ENCODE peak calls at places on chromosomes 13 and 19, in nine cellular contexts. H is mammary epithelial cell; I is right lobe of liver; T is effector memory CD4-positive, alpha-beta T cell; K is body of pancreas; C is Peyer's patch; Y is upper lobe of right lung; V is hepatocyte; J is neural progenitor cell. F is an unnamed sample.

GRCh38 chr19:34804115-34804514 is 31.1 kb upstream of the ZNF599 start:
- DNase-seq in V (no peak), K (no peak), J (no peak), H (no peak), I (no peak), C (no peak), T (no peak), Y (no peak), F (no peak)

GRCh38 chr19:10612515-10613119 is 12.7 kb upstream of the SLC44A2 start:
- DNase-seq in K (peak; percentile 96), Y (peak; percentile 91), V (no peak), T (no peak), I (peak; percentile 59), J (no peak), H (no peak), C (no peak), F (no peak)

GRCh38 chr19:9782282-9782681 is 13.7 kb upstream of the ZNF846 start:
- DNase-seq in V (no peak), T (no peak), C (no peak), H (no peak), J (no peak), I (no peak), Y (no peak), K (no peak), F (no peak)

GRCh38 chr13:35179494-35179893 is 237.4 kb downstream of the NBEA start:
- DNase-seq in C (no peak), V (no peak), K (no peak), Y (no peak), T (no peak), J (no peak), H (peak; percentile 26), I (no peak), F (no peak)

GRCh38 chr13:101272886-101273285 is 143.4 kb downstream of the NALCN start:
- DNase-seq in T (no peak), C (no peak), I (no peak), J (no peak), K (no peak), V (no peak), H (no peak), Y (no peak), F (no peak)

GRCh38 chr13:58855283-58855682 is 1223.7 kb downstream of the PCDH17 start:
- DNase-seq in H (no peak), K (no peak), I (no peak), J (no peak), T (no peak), Y (no peak), V (no peak), C (no peak), F (no peak)

GRCh38 chr13:31850041-31850440 is 110.7 kb downstream of the RXFP2 start:
- DNase-seq in J (no peak), C (no peak), I (no peak), T (no peak), Y (no peak), K (no peak), V (no peak), H (no peak), F (no peak)

GRCh38 chr13:71869274-71869673 is 2.3 kb upstream of the DACH1 start:
- DNase-seq in C (no peak), V (no peak), K (no peak), H (no peak), Y (no peak), T (no peak), J (peak; percentile 18), I (no peak), F (no peak)

GRCh38 chr13:36310417-36311108 is 12.9 kb upstream of the CCDC169 start:
- DNase-seq in H (no peak), J (no peak), I (no peak), T (no peak), V (no peak), Y (no peak), K (no peak), C (no peak), F (no peak)

GRCh38 chr13:46389985-46390384 is 2.9 kb upstream of the RUBCNL start:
- DNase-seq in V (no peak), C (peak; percentile 61), T (no peak), J (peak; percentile 60), I (peak; percentile 24), K (peak; percentile 32), Y (no peak), H (peak; percentile 71), F (no peak)

GRCh38 chr13:79382545-79383275 is 23.3 kb downstream of the RBM26 start:
- DNase-seq in C (no peak), Y (no peak), T (no peak), I (no peak), V (no peak), H (peak; percentile 55), K (no peak), J (no peak), F (no peak)

GRCh38 chr19:10111405-10111811 is at the start of gene P2RY11:
- DNase-seq in Y (peak; percentile 73), V (no peak), K (no peak), C (peak; percentile 80), H (no peak), T (no peak), J (no peak), I (no peak), F (no peak)

GRCh38 chr13:79190932-79191331 is 215.1 kb downstream of the RBM26 start:
- DNase-seq in T (no peak), V (no peak), C (no peak), J (no peak), Y (no peak), H (no peak), K (no peak), I (no peak), F (no peak)

GRCh38 chr13:32309812-32310706 is 5.1 kb downstream of the ZAR1L start:
- DNase-seq in I (no peak), V (peak; percentile 74), T (no peak), J (peak; percentile 63), C (no peak), H (peak; percentile 37), Y (no peak), K (no peak), F (peak; percentile 72)

GRCh38 chr13:26988059-26988769 is 183.4 kb downstream of the USP12 start:
- DNase-seq in C (no peak), J (no peak), T (no peak), I (no peak), V (no peak), Y (no peak), K (no peak), H (no peak), F (no peak)
- H3K4me1 ChIP-seq in C (peaks cover 12% of the 10 kb centered on the region), J (no peaks in the 10 kb centered on the region), T (no peaks in the 10 kb centered on the region), I (peaks cover 80% of the 10 kb centered on the region), V (peaks cover 30% of the 10 kb centered on the region), Y (peaks cover 13% of the 10 kb centered on the region), K (peaks cover 25% of the 10 kb centered on the region), H (peaks cover 4% of the 10 kb centered on the region), F (no peaks in the 10 kb centered on the region)

GRCh38 chr13:50463662-50464061 is 379.8 kb downstream of the DLEU7 start:
- DNase-seq in I (no peak), V (no peak), J (no peak), Y (no peak), H (no peak), K (no peak), T (no peak), C (no peak), F (no peak)

GRCh38 chr13:50474094-50474654 is 369.3 kb downstream of the DLEU7 start:
- DNase-seq in J (no peak), K (no peak), Y (no peak), V (no peak), I (no peak), T (no peak), H (no peak), C (no peak), F (no peak)

GRCh38 chr13:50467156-50467814 is 376.2 kb downstream of the DLEU7 start:
- DNase-seq in H (no peak), V (no peak), J (no peak), I (no peak), Y (no peak), C (no peak), T (no peak), K (no peak), F (no peak)

GRCh38 chr13:50466554-50466953 is 376.9 kb downstream of the DLEU7 start:
- DNase-seq in C (no peak), H (no peak), K (no peak), I (no peak), J (no peak), V (no peak), T (no peak), Y (peak; percentile 36), F (no peak)

GRCh38 chr13:50468849-50469669 is 374.4 kb downstream of the DLEU7 start:
- DNase-seq in K (no peak), J (no peak), V (no peak), I (no peak), T (no peak), Y (no peak), C (no peak), H (no peak), F (no peak)
- H3K4me3 ChIP-seq in K (no peak overlapping the region), J (no peak overlapping the region), V (no peak overlapping the region), I (no peak overlapping the region), T (no peak overlapping the region), Y (no peak overlapping the region), C (no peak overlapping the region), H (no peak overlapping the region), F (no peak overlapping the region)

GRCh38 chr13:106530209-106530906 is 5.1 kb downstream of the EFNB2 start:
- DNase-seq in Y (no peak), H (no peak), K (no peak), T (no peak), V (peak; percentile 47), C (no peak), J (peak; percentile 46), I (no peak), F (peak; percentile 78)
- H3K4me1 ChIP-seq in Y (peaks cover 10% of the 10 kb centered on the region), H (peaks cover 15% of the 10 kb centered on the region), K (peaks cover 17% of the 10 kb centered on the region), T (peaks cover 20% of the 10 kb centered on the region), V (peaks cover 58% of the 10 kb centered on the region), C (no peaks in the 10 kb centered on the region), J (peaks cover 63% of the 10 kb centered on the region), I (peaks cover 16% of the 10 kb centered on the region), F (peaks cover 35% of the 10 kb centered on the region)

GRCh38 chr19:17526922-17527321 is 15.5 kb downstream of the PGLS start:
- DNase-seq in I (no peak), V (no peak), C (peak; percentile 91), Y (no peak), J (no peak), H (no peak), T (no peak), K (no peak), F (no peak)

GRCh38 chr19:17525141-17525540 is 13.7 kb downstream of the PGLS start:
- DNase-seq in H (no peak), V (no peak), C (no peak), I (no peak), J (no peak), K (no peak), T (no peak), Y (no peak), F (no peak)

GRCh38 chr19:17529239-17530158 is 18.1 kb downstream of the PGLS start:
- DNase-seq in H (no peak), V (no peak), T (no peak), I (no peak), C (no peak), Y (no peak), K (no peak), J (no peak), F (no peak)

GRCh38 chr19:17528610-17529009 is 17.2 kb downstream of the PGLS start:
- DNase-seq in J (no peak), T (no peak), I (no peak), K (no peak), Y (no peak), H (no peak), V (no peak), C (no peak), F (no peak)

DNA sequence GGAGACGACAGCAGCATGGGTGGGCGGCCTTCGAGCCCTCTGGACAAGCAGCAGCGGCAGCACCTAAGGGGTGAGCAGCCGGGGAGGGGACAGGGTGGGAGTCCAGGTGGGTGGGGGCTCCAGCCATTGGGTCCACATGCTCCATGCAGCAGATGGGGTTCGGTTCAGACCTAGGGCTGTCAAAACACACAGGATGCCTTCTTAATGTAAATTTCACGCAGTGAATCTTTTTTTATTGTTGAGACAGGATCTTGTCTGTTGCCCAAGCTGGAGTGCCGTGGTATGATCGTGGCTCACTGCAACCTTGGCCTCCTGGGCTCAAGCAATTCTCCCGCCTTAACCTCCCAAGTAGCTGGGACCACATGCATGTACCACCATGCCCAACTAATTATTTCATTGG is 15.9 kb downstream of the PGLS start:
- DNase-seq in T (no peak), K (no peak), V (no peak), J (no peak), C (no peak), I (no peak), H (no peak), Y (no peak), F (no peak)
- H3K4me3 ChIP-seq in T (no peak overlapping the region), K (no peak overlapping the region), V (no peak overlapping the region), J (no peak overlapping the region), C (peak overlapping the region; percentile 48), I (no peak overlapping the region), H (no peak overlapping the region), Y (no peak overlapping the region), F (no peak overlapping the region)

F was measured in HAP-1.